ENCODE peak calls at places on chromosomes 3 and 15, in nine cellular contexts. One of them, this sample, is unnamed.

GRCh38 chr15:53414167-53414566 is 345.3 kb downstream of the WDR72 start:
- DNase-seq in Peyer's patch: no peak
- DNase-seq in A549: no peak
- DNase-seq in A673: no peak
- DNase-seq in coronary artery: no peak
- DNase-seq in tibial nerve: no peak
- DNase-seq in upper lobe of right lung: no peak
- DNase-seq in pancreas: no peak
- DNase-seq in CD8-positive, alpha-beta T cell: no peak
- DNase-seq in this sample: no peak

GRCh38 chr15:40317580-40317979 is 5.9 kb upstream of the INAFM2 start:
- DNase-seq in CD8-positive, alpha-beta T cell: no peak
- DNase-seq in pancreas: no peak
- DNase-seq in tibial nerve: no peak
- DNase-seq in A549: no peak
- DNase-seq in coronary artery: no peak
- DNase-seq in Peyer's patch: no peak
- DNase-seq in A673: no peak
- DNase-seq in upper lobe of right lung: no peak
- DNase-seq in this sample: no peak

GRCh38 chr3:43583481-43583880 is 38.3 kb downstream of the ANO10 start:
- DNase-seq in Peyer's patch: no peak
- DNase-seq in A549: peak
- DNase-seq in coronary artery: no peak
- DNase-seq in tibial nerve: no peak
- DNase-seq in pancreas: no peak
- DNase-seq in upper lobe of right lung: no peak
- DNase-seq in CD8-positive, alpha-beta T cell: no peak
- DNase-seq in A673: no peak
- DNase-seq in this sample: no peak

GRCh38 chr3:133956333-133956732 is 60.7 kb upstream of the RAB6B start:
- DNase-seq in Peyer's patch: no peak
- DNase-seq in pancreas: no peak
- DNase-seq in coronary artery: no peak
- DNase-seq in CD8-positive, alpha-beta T cell: no peak
- DNase-seq in upper lobe of right lung: no peak
- DNase-seq in A549: no peak
- DNase-seq in tibial nerve: no peak
- DNase-seq in A673: no peak
- DNase-seq in this sample: peak

GRCh38 chr3:112247900-112248299 is 46.1 kb downstream of the SLC9C1 start:
- DNase-seq in coronary artery: no peak
- DNase-seq in CD8-positive, alpha-beta T cell: no peak
- DNase-seq in tibial nerve: no peak
- DNase-seq in A549: no peak
- DNase-seq in pancreas: no peak
- DNase-seq in A673: no peak
- DNase-seq in upper lobe of right lung: no peak
- DNase-seq in Peyer's patch: no peak
- DNase-seq in this sample: no peak

GRCh38 chr15:52233405-52233804 is 42.2 kb upstream of the GNB5 start:
- DNase-seq in CD8-positive, alpha-beta T cell: no peak
- DNase-seq in A673: no peak
- DNase-seq in Peyer's patch: peak
- DNase-seq in coronary artery: no peak
- DNase-seq in tibial nerve: no peak
- DNase-seq in A549: no peak
- DNase-seq in pancreas: no peak
- DNase-seq in upper lobe of right lung: no peak
- DNase-seq in this sample: no peak

GRCh38 chr3:54954019-54954418 is 26.2 kb upstream of the LRTM1 start:
- DNase-seq in upper lobe of right lung: no peak
- DNase-seq in Peyer's patch: no peak
- DNase-seq in pancreas: no peak
- DNase-seq in coronary artery: no peak
- DNase-seq in A549: no peak
- DNase-seq in CD8-positive, alpha-beta T cell: no peak
- DNase-seq in tibial nerve: no peak
- DNase-seq in A673: no peak
- DNase-seq in this sample: peak

GRCh38 chr3:25493246-25493645 is 65.2 kb downstream of the RARB start:
- DNase-seq in upper lobe of right lung: no peak
- DNase-seq in coronary artery: no peak
- DNase-seq in tibial nerve: no peak
- DNase-seq in A549: peak
- DNase-seq in CD8-positive, alpha-beta T cell: no peak
- DNase-seq in A673: no peak
- DNase-seq in pancreas: no peak
- DNase-seq in Peyer's patch: no peak
- DNase-seq in this sample: no peak

GRCh38 chr3:46646700-46647099 is 34.4 kb downstream of the FAM240A start:
- DNase-seq in upper lobe of right lung: no peak
- DNase-seq in Peyer's patch: no peak
- DNase-seq in coronary artery: no peak
- DNase-seq in tibial nerve: no peak
- DNase-seq in A549: no peak
- DNase-seq in CD8-positive, alpha-beta T cell: no peak
- DNase-seq in pancreas: no peak
- DNase-seq in A673: no peak
- DNase-seq in this sample: no peak

GRCh38 chr3:47441796-47442551 is 33.8 kb downstream of the SCAP start:
- DNase-seq in CD8-positive, alpha-beta T cell: no peak
- DNase-seq in Peyer's patch: no peak
- DNase-seq in A673: no peak
- DNase-seq in upper lobe of right lung: no peak
- DNase-seq in coronary artery: no peak
- DNase-seq in A549: no peak
- DNase-seq in tibial nerve: no peak
- DNase-seq in pancreas: no peak
- DNase-seq in this sample: no peak

GRCh38 chr15:71151061-71151460 is 35.8 kb downstream of the THSD4 start:
- DNase-seq in upper lobe of right lung: no peak
- DNase-seq in Peyer's patch: no peak
- DNase-seq in CD8-positive, alpha-beta T cell: no peak
- DNase-seq in A673: no peak
- DNase-seq in coronary artery: no peak
- DNase-seq in A549: no peak
- DNase-seq in pancreas: no peak
- DNase-seq in tibial nerve: no peak
- DNase-seq in this sample: no peak

GRCh38 chr15:70179309-70179892 is 81.7 kb upstream of the TLE3 start:
- DNase-seq in pancreas: no peak
- DNase-seq in CD8-positive, alpha-beta T cell: no peak
- DNase-seq in coronary artery: no peak
- DNase-seq in A549: no peak
- DNase-seq in A673: no peak
- DNase-seq in tibial nerve: no peak
- DNase-seq in upper lobe of right lung: no peak
- DNase-seq in Peyer's patch: no peak
- DNase-seq in this sample: no peak

GRCh38 chr15:91307561-91307960 is 207.5 kb downstream of the SV2B start:
- DNase-seq in tibial nerve: no peak
- DNase-seq in Peyer's patch: no peak
- DNase-seq in upper lobe of right lung: no peak
- DNase-seq in coronary artery: no peak
- DNase-seq in A549: no peak
- DNase-seq in pancreas: no peak
- DNase-seq in A673: no peak
- DNase-seq in CD8-positive, alpha-beta T cell: no peak
- DNase-seq in this sample: no peak

GRCh38 chr15:91316123-91316522 is 216.1 kb downstream of the SV2B start:
- DNase-seq in pancreas: no peak
- DNase-seq in A549: no peak
- DNase-seq in A673: no peak
- DNase-seq in Peyer's patch: no peak
- DNase-seq in CD8-positive, alpha-beta T cell: no peak
- DNase-seq in coronary artery: no peak
- DNase-seq in upper lobe of right lung: no peak
- DNase-seq in tibial nerve: no peak
- DNase-seq in this sample: no peak

GRCh38 chr15:91308855-91309254 is 208.8 kb downstream of the SV2B start:
- DNase-seq in A673: no peak
- DNase-seq in CD8-positive, alpha-beta T cell: no peak
- DNase-seq in tibial nerve: no peak
- DNase-seq in pancreas: no peak
- DNase-seq in upper lobe of right lung: no peak
- DNase-seq in A549: no peak
- DNase-seq in coronary artery: no peak
- DNase-seq in Peyer's patch: no peak
- DNase-seq in this sample: no peak

GRCh38 chr15:91308209-91308608 is 208.2 kb downstream of the SV2B start:
- DNase-seq in Peyer's patch: no peak
- DNase-seq in A549: no peak
- DNase-seq in CD8-positive, alpha-beta T cell: no peak
- DNase-seq in A673: no peak
- DNase-seq in upper lobe of right lung: no peak
- DNase-seq in coronary artery: no peak
- DNase-seq in pancreas: no peak
- DNase-seq in tibial nerve: no peak
- DNase-seq in this sample: no peak

DNA sequence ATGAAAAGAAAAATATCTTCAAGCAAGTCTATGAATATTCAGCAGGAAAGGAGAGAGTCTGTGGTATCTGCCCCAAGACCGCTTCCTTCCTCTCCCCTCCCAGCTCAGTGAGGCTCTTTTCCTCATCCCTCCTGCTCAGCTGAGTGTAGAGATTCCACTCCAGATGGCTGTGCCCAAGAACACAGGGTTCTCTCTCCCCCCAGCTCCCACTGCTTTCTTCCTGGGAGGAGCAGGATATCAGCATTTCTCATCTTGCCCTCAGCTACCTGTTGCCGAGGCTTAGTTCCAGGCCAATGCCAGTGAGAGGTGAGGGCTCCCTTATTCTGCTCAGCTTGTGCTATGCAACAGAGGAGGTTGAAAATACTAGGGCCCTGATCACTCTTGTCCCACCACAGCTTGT is 211.9 kb downstream of the SV2B start:
- DNase-seq in Peyer's patch: no peak
- DNase-seq in A673: no peak
- DNase-seq in pancreas: no peak
- DNase-seq in tibial nerve: no peak
- DNase-seq in CD8-positive, alpha-beta T cell: peak
- DNase-seq in upper lobe of right lung: no peak
- DNase-seq in A549: no peak
- DNase-seq in coronary artery: no peak
- DNase-seq in this sample: no peak
- H3K4me3 ChIP-seq in Peyer's patch: no peak
- H3K4me3 ChIP-seq in A673: no peak
- H3K4me3 ChIP-seq in pancreas: no peak
- H3K4me3 ChIP-seq in tibial nerve: no peak
- H3K4me3 ChIP-seq in CD8-positive, alpha-beta T cell: peak
- H3K4me3 ChIP-seq in upper lobe of right lung: no peak
- H3K4me3 ChIP-seq in A549: no peak
- H3K4me3 ChIP-seq in coronary artery: no peak
- H3K4me3 ChIP-seq in this sample: no peak

GRCh38 chr3:150697646-150698045 is 6.1 kb downstream of the ERICH6 start:
- DNase-seq in Peyer's patch: no peak
- DNase-seq in CD8-positive, alpha-beta T cell: no peak
- DNase-seq in A549: no peak
- DNase-seq in A673: no peak
- DNase-seq in pancreas: no peak
- DNase-seq in upper lobe of right lung: no peak
- DNase-seq in tibial nerve: no peak
- DNase-seq in coronary artery: no peak
- DNase-seq in this sample: no peak
- H3K27ac ChIP-seq in Peyer's patch: no peak
- H3K27ac ChIP-seq in CD8-positive, alpha-beta T cell: no peak
- H3K27ac ChIP-seq in A549: no peak
- H3K27ac ChIP-seq in A673: no peak
- H3K27ac ChIP-seq in pancreas: no peak
- H3K27ac ChIP-seq in upper lobe of right lung: no peak
- H3K27ac ChIP-seq in tibial nerve: no peak
- H3K27ac ChIP-seq in coronary artery: no peak
- H3K27ac ChIP-seq in this sample: no peak

GRCh38 chr3:128006471-128007424 is 45.5 kb upstream of the SEC61A1 start:
- DNase-seq in upper lobe of right lung: no peak
- DNase-seq in CD8-positive, alpha-beta T cell: no peak
- DNase-seq in pancreas: no peak
- DNase-seq in Peyer's patch: no peak
- DNase-seq in A673: no peak
- DNase-seq in coronary artery: peak
- DNase-seq in A549: no peak
- DNase-seq in tibial nerve: no peak
- DNase-seq in this sample: no peak
- H3K4me3 ChIP-seq in upper lobe of right lung: no peak
- H3K4me3 ChIP-seq in CD8-positive, alpha-beta T cell: no peak
- H3K4me3 ChIP-seq in pancreas: no peak
- H3K4me3 ChIP-seq in Peyer's patch: no peak
- H3K4me3 ChIP-seq in A673: no peak
- H3K4me3 ChIP-seq in coronary artery: peak
- H3K4me3 ChIP-seq in A549: no peak
- H3K4me3 ChIP-seq in tibial nerve: no peak
- H3K4me3 ChIP-seq in this sample: no peak

GRCh38 chr3:17558565-17558964 is 183.9 kb downstream of the TBC1D5 start:
- DNase-seq in upper lobe of right lung: no peak
- DNase-seq in A549: no peak
- DNase-seq in A673: no peak
- DNase-seq in tibial nerve: no peak
- DNase-seq in coronary artery: no peak
- DNase-seq in pancreas: no peak
- DNase-seq in Peyer's patch: no peak
- DNase-seq in CD8-positive, alpha-beta T cell: no peak
- DNase-seq in this sample: no peak

GRCh38 chr3:17553080-17553479 is 189.4 kb downstream of the TBC1D5 start:
- DNase-seq in A549: no peak
- DNase-seq in A673: no peak
- DNase-seq in CD8-positive, alpha-beta T cell: no peak
- DNase-seq in Peyer's patch: no peak
- DNase-seq in tibial nerve: no peak
- DNase-seq in pancreas: no peak
- DNase-seq in upper lobe of right lung: no peak
- DNase-seq in coronary artery: no peak
- DNase-seq in this sample: no peak

GRCh38 chr3:17557749-17558463 is 184.5 kb downstream of the TBC1D5 start:
- DNase-seq in coronary artery: no peak
- DNase-seq in CD8-positive, alpha-beta T cell: no peak
- DNase-seq in pancreas: no peak
- DNase-seq in A673: no peak
- DNase-seq in A549: no peak
- DNase-seq in upper lobe of right lung: no peak
- DNase-seq in Peyer's patch: no peak
- DNase-seq in tibial nerve: no peak
- DNase-seq in this sample: no peak

GRCh38 chr3:17554078-17554477 is 188.4 kb downstream of the TBC1D5 start:
- DNase-seq in A673: peak
- DNase-seq in A549: no peak
- DNase-seq in CD8-positive, alpha-beta T cell: no peak
- DNase-seq in tibial nerve: no peak
- DNase-seq in Peyer's patch: no peak
- DNase-seq in upper lobe of right lung: no peak
- DNase-seq in pancreas: no peak
- DNase-seq in coronary artery: no peak
- DNase-seq in this sample: no peak

DNA sequence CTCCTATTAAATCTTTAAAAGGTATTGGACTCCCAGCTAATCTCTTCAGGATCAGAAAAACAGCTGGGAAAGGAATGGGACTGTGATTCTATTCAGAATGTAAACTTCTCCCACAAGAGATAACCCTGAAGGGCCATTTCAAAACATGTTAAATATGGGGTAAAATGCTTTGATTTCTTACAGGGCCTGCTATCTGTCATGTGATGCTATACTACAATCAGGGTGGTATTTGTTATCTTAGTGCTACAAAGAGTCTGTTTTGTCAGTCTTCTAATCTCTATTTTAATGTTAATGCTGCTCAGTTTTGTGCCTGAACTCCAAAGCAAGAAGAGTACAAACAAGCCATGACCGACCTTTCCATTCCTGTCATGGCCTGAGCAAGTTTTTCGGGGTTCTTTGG is 186.9 kb downstream of the TBC1D5 start:
- DNase-seq in Peyer's patch: no peak
- DNase-seq in pancreas: no peak
- DNase-seq in tibial nerve: no peak
- DNase-seq in CD8-positive, alpha-beta T cell: no peak
- DNase-seq in coronary artery: no peak
- DNase-seq in A673: no peak
- DNase-seq in upper lobe of right lung: no peak
- DNase-seq in A549: no peak
- DNase-seq in this sample: no peak
- H3K27ac ChIP-seq in Peyer's patch: no peak
- H3K27ac ChIP-seq in pancreas: no peak
- H3K27ac ChIP-seq in tibial nerve: no peak
- H3K27ac ChIP-seq in CD8-positive, alpha-beta T cell: no peak
- H3K27ac ChIP-seq in coronary artery: no peak
- H3K27ac ChIP-seq in A673: no peak
- H3K27ac ChIP-seq in upper lobe of right lung: no peak
- H3K27ac ChIP-seq in A549: no peak
- H3K27ac ChIP-seq in this sample: no peak